ENCODE peak calls at places on chromosomes 11 and 22, in four cellular contexts. One of them, this sample, is unnamed.

GRCh38 chr11:20045098-20045688 is 115.1 kb downstream of the DBX1 start:
- DNase-seq in ovary: no peak
- DNase-seq in cardiac muscle cell: no peak
- DNase-seq in endothelial cell: no peak
- DNase-seq in this sample: no peak

GRCh38 chr11:118202599-118203422 is 22.0 kb downstream of the JAML start:
- DNase-seq in endothelial cell: no peak
- DNase-seq in ovary: no peak
- DNase-seq in cardiac muscle cell: no peak
- DNase-seq in this sample: no peak

GRCh38 chr22:50289942-50290630 is 17.4 kb downstream of the PLXNB2 start:
- DNase-seq in endothelial cell: no peak
- DNase-seq in cardiac muscle cell: no peak
- DNase-seq in ovary: no peak
- DNase-seq in this sample: no peak

GRCh38 chr22:39384750-39385480 is 14.7 kb upstream of the TAB1 start:
- DNase-seq in cardiac muscle cell: peak
- DNase-seq in ovary: no peak
- DNase-seq in endothelial cell: peak
- DNase-seq in this sample: peak

GRCh38 chr11:59207988-59208432 is 4.7 kb downstream of the MPEG1 start:
- DNase-seq in endothelial cell: peak
- DNase-seq in cardiac muscle cell: peak
- DNase-seq in ovary: no peak
- DNase-seq in this sample: peak

GRCh38 chr11:61293869-61294716 is 1.0 kb downstream of the VWCE start:
- DNase-seq in ovary: peak
- DNase-seq in endothelial cell: peak
- DNase-seq in cardiac muscle cell: peak
- DNase-seq in this sample: peak

GRCh38 chr22:30159561-30160353 is 79.5 kb downstream of the HORMAD2 start:
- DNase-seq in cardiac muscle cell: peak
- DNase-seq in endothelial cell: no peak
- DNase-seq in ovary: no peak
- DNase-seq in this sample: no peak

GRCh38 chr22:26890870-26891269 is 233.5 kb downstream of the MIAT start:
- DNase-seq in cardiac muscle cell: peak
- DNase-seq in ovary: no peak
- DNase-seq in endothelial cell: no peak
- DNase-seq in this sample: no peak

GRCh38 chr11:20275987-20276660 is 87.4 kb upstream of the HTATIP2 start:
- DNase-seq in cardiac muscle cell: no peak
- DNase-seq in endothelial cell: no peak
- DNase-seq in ovary: no peak
- DNase-seq in this sample: no peak

GRCh38 chr11:111762526-111762925 is 3.7 kb downstream of the PPP2R1B start:
- DNase-seq in ovary: no peak
- DNase-seq in cardiac muscle cell: no peak
- DNase-seq in endothelial cell: no peak
- DNase-seq in this sample: no peak

GRCh38 chr11:47177229-47177845 is 658 bp upstream of the ARFGAP2 start:
- DNase-seq in endothelial cell: peak
- DNase-seq in cardiac muscle cell: peak
- DNase-seq in ovary: no peak
- DNase-seq in this sample: peak

GRCh38 chr22:39463931-39464390 is 7.1 kb downstream of the MGAT3 start:
- DNase-seq in endothelial cell: no peak
- DNase-seq in ovary: no peak
- DNase-seq in cardiac muscle cell: no peak
- DNase-seq in this sample: no peak

GRCh38 chr22:26713823-26714449 is 56.5 kb downstream of the MIAT start:
- DNase-seq in cardiac muscle cell: peak
- DNase-seq in ovary: no peak
- DNase-seq in endothelial cell: no peak
- DNase-seq in this sample: no peak

GRCh38 chr11:116167706-116168458 is 604.9 kb downstream of the BUD13 start:
- DNase-seq in cardiac muscle cell: no peak
- DNase-seq in endothelial cell: peak
- DNase-seq in ovary: no peak
- DNase-seq in this sample: peak

GRCh38 chr11:30463266-30463665 is 122.9 kb downstream of the MPPED2 start:
- DNase-seq in ovary: no peak
- DNase-seq in endothelial cell: no peak
- DNase-seq in cardiac muscle cell: no peak
- DNase-seq in this sample: no peak

GRCh38 chr11:102850973-102851745 is 7.8 kb upstream of the MMP3 start:
- DNase-seq in cardiac muscle cell: no peak
- DNase-seq in endothelial cell: no peak
- DNase-seq in ovary: no peak
- DNase-seq in this sample: no peak

GRCh38 chr22:35399114-35399677 is 744 bp upstream of the MCM5 start:
- DNase-seq in ovary: peak
- DNase-seq in cardiac muscle cell: no peak
- DNase-seq in endothelial cell: no peak
- DNase-seq in this sample: peak

GRCh38 chr11:19398772-19399542 is 158.2 kb upstream of the E2F8 start:
- DNase-seq in cardiac muscle cell: no peak
- DNase-seq in endothelial cell: no peak
- DNase-seq in ovary: peak
- DNase-seq in this sample: no peak

This sample was measured in D341Med.